ENCODE peak calls at places on chromosomes 3 and 15, in eight cellular contexts. L, X, G, V, U, B, H and I are unnamed samples.

GRCh38 chr15:67098768-67099282 is 33.4 kb downstream of the SMAD3 start:
- DNase-seq in G (no peak), B (no peak), U (no peak), L (no peak), X (peak; percentile 23), V (no peak), H (no peak), I (no peak)

GRCh38 chr3:134038071-134038491 is 8.4 kb upstream of the SLCO2A1 start:
- DNase-seq in X (no peak), H (no peak), G (no peak), U (no peak), B (no peak), V (no peak), L (no peak), I (no peak)

GRCh38 chr3:141661229-141662196 is 76.6 kb upstream of the RNF7 start:
- DNase-seq in U (no peak), V (no peak), L (no peak), B (no peak), X (no peak), G (no peak), H (no peak), I (no peak)

GRCh38 chr3:177427540-177427939 is 230.3 kb upstream of the TBL1XR1 start:
- DNase-seq in H (no peak), X (no peak), U (no peak), B (no peak), L (peak; percentile 48), V (no peak), G (no peak), I (no peak)

GRCh38 chr15:49721091-49721490 is 100.2 kb downstream of the DTWD1 start:
- DNase-seq in X (no peak), V (no peak), L (no peak), U (no peak), B (no peak), H (no peak), G (no peak), I (no peak)

GRCh38 chr3:193869221-193870201 is 266.4 kb upstream of the HES1 start:
- DNase-seq in B (peak; percentile 73), G (no peak), H (no peak), X (no peak), V (peak; percentile 51), L (peak; percentile 78), U (no peak), I (no peak)

GRCh38 chr15:58916962-58917361 is 16.5 kb downstream of the SLTM start:
- DNase-seq in B (no peak), V (no peak), G (no peak), L (no peak), X (no peak), H (no peak), U (no peak), I (no peak)

GRCh38 chr15:50066693-50067092 is 52.3 kb downstream of the ATP8B4 start:
- DNase-seq in X (no peak), B (no peak), V (no peak), L (no peak), G (no peak), U (no peak), H (no peak), I (no peak)

GRCh38 chr15:56735589-56735988 is 2.3 kb upstream of the ZNF280D start:
- DNase-seq in U (no peak), H (no peak), B (no peak), V (no peak), G (no peak), X (no peak), L (no peak), I (no peak)

GRCh38 chr3:126912027-126912422 is 70.9 kb upstream of the PLXNA1 start:
- DNase-seq in G (no peak), V (no peak), X (no peak), U (no peak), B (no peak), H (no peak), L (no peak), I (no peak)

GRCh38 chr3:126915015-126915414 is 67.9 kb upstream of the PLXNA1 start:
- DNase-seq in L (no peak), H (no peak), B (peak; percentile 50), G (no peak), V (no peak), X (no peak), U (no peak), I (no peak)

GRCh38 chr3:126914226-126914625 is 68.7 kb upstream of the PLXNA1 start:
- DNase-seq in X (no peak), G (no peak), B (no peak), H (no peak), U (no peak), L (no peak), V (no peak), I (no peak)

GRCh38 chr3:126912491-126913195 is 70.3 kb upstream of the PLXNA1 start:
- DNase-seq in G (no peak), X (no peak), V (no peak), B (no peak), L (no peak), H (no peak), U (no peak), I (no peak)

GRCh38 chr3:126913524-126913923 is 69.4 kb upstream of the PLXNA1 start:
- DNase-seq in U (no peak), V (no peak), H (no peak), B (no peak), L (peak; percentile 53), X (no peak), G (no peak), I (no peak)
- TF ChIP-seq CTCF in U (no peak), V (no peak), H (no peak), B (no peak), L (no peak), X (no peak), G (no peak), I (no peak)

DNA sequence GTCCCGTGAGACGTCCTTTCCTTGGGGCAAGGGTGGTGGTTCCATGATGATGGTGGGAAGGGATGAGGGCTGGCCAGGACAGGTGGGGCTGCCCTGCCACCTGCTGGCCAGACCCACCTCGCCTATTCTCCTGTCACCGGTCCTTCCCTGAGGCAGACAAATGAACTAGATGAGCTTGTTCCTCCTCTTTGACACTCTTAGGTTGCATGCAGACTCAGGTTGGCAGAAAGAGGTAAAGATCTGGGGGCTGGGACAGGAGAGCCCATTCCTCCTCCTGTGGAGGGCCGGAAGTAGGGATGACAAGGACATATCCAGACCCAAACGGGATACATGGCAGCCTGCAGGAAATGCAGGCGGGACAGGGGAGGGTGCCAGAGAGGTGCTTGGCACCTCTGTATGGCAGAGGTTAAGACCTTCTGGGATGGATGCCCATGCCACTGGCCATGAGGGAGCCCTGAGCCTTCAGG is 38.6 kb downstream of the ACSBG1 start:
- DNase-seq in H (peak; percentile 30), U (no peak), G (no peak), X (no peak), B (no peak), L (no peak), V (peak; percentile 46), I (peak; percentile 59)
- TF ChIP-seq CTCF in H (peak; percentile 72), U (peak; percentile 82), G (peak; percentile 82), X (peak; percentile 65), B (peak; percentile 56), L (peak; percentile 89), V (peak; percentile 66), I (peak; percentile 23)

GRCh38 chr15:99385865-99386264 is 134.6 kb downstream of the LRRC28 start:
- DNase-seq in B (no peak), H (no peak), L (no peak), U (no peak), X (peak; percentile 59), V (no peak), G (peak; percentile 56), I (no peak)

GRCh38 chr15:99393641-99394040 is 142.4 kb downstream of the LRRC28 start:
- DNase-seq in L (no peak), V (no peak), B (no peak), H (no peak), G (no peak), U (no peak), X (no peak), I (no peak)

GRCh38 chr15:99387769-99388168 is 136.5 kb downstream of the LRRC28 start:
- DNase-seq in H (no peak), G (no peak), U (no peak), V (no peak), B (no peak), X (no peak), L (no peak), I (no peak)

GRCh38 chr15:99386429-99386828 is 135.1 kb downstream of the LRRC28 start:
- DNase-seq in G (no peak), B (no peak), X (no peak), L (no peak), U (no peak), H (no peak), V (no peak), I (no peak)

GRCh38 chr15:99390667-99391066 is 139.4 kb downstream of the LRRC28 start:
- DNase-seq in X (no peak), G (no peak), U (no peak), L (no peak), H (no peak), V (no peak), B (no peak), I (no peak)
- TF ChIP-seq CTCF in X (no peak), G (no peak), U (no peak), L (no peak), H (no peak), V (no peak), B (no peak), I (no peak)

GRCh38 chr15:71195242-71195641 is 80.0 kb downstream of the THSD4 start:
- DNase-seq in G (no peak), U (no peak), V (no peak), H (no peak), L (no peak), B (no peak), X (no peak), I (no peak)
- TF ChIP-seq CTCF in G (no peak), U (no peak), V (peak; percentile 13), H (no peak), L (peak; percentile 41), B (no peak), X (no peak), I (no peak)

GRCh38 chr3:148307443-148307843 is 390.3 kb upstream of the AGTR1 start:
- DNase-seq in B (no peak), X (no peak), V (no peak), U (no peak), G (no peak), L (no peak), H (no peak), I (no peak)

DNA sequence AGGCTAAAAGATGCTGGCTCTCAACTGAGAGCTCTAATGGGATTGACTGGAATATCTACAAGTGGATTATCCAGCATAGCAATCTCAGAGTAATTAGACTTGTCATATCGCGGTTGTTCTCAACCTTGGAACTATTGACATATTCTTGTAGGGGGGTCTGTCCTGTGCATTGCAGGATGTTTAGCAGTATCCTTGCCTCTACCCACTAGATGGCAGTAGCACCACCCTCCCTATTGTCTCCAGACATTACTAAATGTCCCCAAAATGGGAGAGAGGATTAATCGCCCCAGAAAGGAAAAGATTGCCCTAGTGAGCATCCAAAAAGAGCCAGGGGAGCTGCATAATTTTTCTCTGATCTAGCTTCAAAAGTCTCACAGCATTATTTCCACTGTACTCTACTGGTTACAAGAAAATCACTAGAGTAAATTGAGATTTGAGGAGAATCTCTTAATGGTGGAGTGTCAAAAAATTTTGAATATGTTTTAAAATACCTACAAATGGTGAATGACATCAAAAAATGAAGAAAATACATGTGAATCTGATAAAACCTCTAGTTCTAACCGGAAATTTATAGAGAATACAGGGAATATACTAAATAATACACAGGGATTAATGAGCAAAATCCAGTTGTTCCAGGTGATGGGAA is 388.2 kb upstream of the AGTR1 start:
- DNase-seq in U (no peak), X (peak; percentile 34), G (no peak), L (peak; percentile 11), H (no peak), B (no peak), V (peak; percentile 52), I (no peak)
- TF ChIP-seq CTCF in U (peak; percentile 48), X (peak; percentile 17), G (no peak), L (peak; percentile 35), H (no peak), B (peak; percentile 5), V (peak; percentile 72), I (no peak)

GRCh38 chr3:85835857-85836470 is 877.2 kb downstream of the CADM2 start:
- DNase-seq in H (no peak), L (no peak), B (no peak), X (no peak), G (no peak), V (no peak), U (no peak), I (no peak)
- TF ChIP-seq CTCF in H (no peak), L (no peak), B (no peak), X (no peak), G (no peak), V (no peak), U (no peak), I (no peak)